ENCODE peak calls at places on chromosomes 2 and 18, in nine cellular contexts. One of them, this sample, is unnamed.

GRCh38 chr2:128512664-128513415 is 194.2 kb upstream of the HS6ST1 start:
- DNase-seq in mesenchymal stem cell: no peak
- DNase-seq in tibial nerve: no peak
- DNase-seq in AG04449: no peak
- DNase-seq in MM.1S: no peak
- DNase-seq in PC-9: no peak
- DNase-seq in GM23248: no peak
- DNase-seq in cardiac muscle cell: no peak
- DNase-seq in foreskin fibroblast: peak
- DNase-seq in this sample: no peak

GRCh38 chr2:219059725-219060682 is 717 bp downstream of the IHH start:
- DNase-seq in GM23248: peak
- DNase-seq in cardiac muscle cell: no peak
- DNase-seq in foreskin fibroblast: peak
- DNase-seq in tibial nerve: no peak
- DNase-seq in MM.1S: no peak
- DNase-seq in mesenchymal stem cell: no peak
- DNase-seq in AG04449: no peak
- DNase-seq in PC-9: no peak
- DNase-seq in this sample: no peak

GRCh38 chr2:180662555-180662954 is 317.9 kb upstream of the UBE2E3 start:
- DNase-seq in GM23248: peak
- DNase-seq in cardiac muscle cell: no peak
- DNase-seq in foreskin fibroblast: peak
- DNase-seq in AG04449: no peak
- DNase-seq in MM.1S: no peak
- DNase-seq in tibial nerve: no peak
- DNase-seq in mesenchymal stem cell: no peak
- DNase-seq in PC-9: no peak
- DNase-seq in this sample: no peak

GRCh38 chr2:159012142-159012541 is 43.7 kb downstream of the TANC1 start:
- DNase-seq in cardiac muscle cell: no peak
- DNase-seq in PC-9: no peak
- DNase-seq in GM23248: no peak
- DNase-seq in tibial nerve: no peak
- DNase-seq in mesenchymal stem cell: no peak
- DNase-seq in MM.1S: no peak
- DNase-seq in foreskin fibroblast: no peak
- DNase-seq in AG04449: no peak
- DNase-seq in this sample: no peak

GRCh38 chr2:198873771-198874501 is 583.8 kb downstream of the SATB2 start:
- DNase-seq in GM23248: peak
- DNase-seq in tibial nerve: no peak
- DNase-seq in mesenchymal stem cell: no peak
- DNase-seq in cardiac muscle cell: no peak
- DNase-seq in foreskin fibroblast: peak
- DNase-seq in PC-9: no peak
- DNase-seq in MM.1S: no peak
- DNase-seq in AG04449: peak
- DNase-seq in this sample: peak

GRCh38 chr2:70083344-70084156 is 3.7 kb upstream of the PCBP1 start:
- DNase-seq in GM23248: peak
- DNase-seq in PC-9: peak
- DNase-seq in MM.1S: no peak
- DNase-seq in tibial nerve: no peak
- DNase-seq in mesenchymal stem cell: peak
- DNase-seq in foreskin fibroblast: peak
- DNase-seq in cardiac muscle cell: no peak
- DNase-seq in AG04449: no peak
- DNase-seq in this sample: no peak

GRCh38 chr2:232236200-232236599 is 142.4 kb upstream of the ALPP start:
- DNase-seq in cardiac muscle cell: no peak
- DNase-seq in GM23248: peak
- DNase-seq in foreskin fibroblast: peak
- DNase-seq in tibial nerve: no peak
- DNase-seq in AG04449: no peak
- DNase-seq in MM.1S: no peak
- DNase-seq in mesenchymal stem cell: no peak
- DNase-seq in PC-9: peak
- DNase-seq in this sample: no peak

GRCh38 chr2:150978053-150978452 is 283.6 kb downstream of the RBM43 start:
- DNase-seq in tibial nerve: no peak
- DNase-seq in MM.1S: no peak
- DNase-seq in GM23248: no peak
- DNase-seq in cardiac muscle cell: peak
- DNase-seq in foreskin fibroblast: no peak
- DNase-seq in PC-9: no peak
- DNase-seq in AG04449: no peak
- DNase-seq in mesenchymal stem cell: no peak
- DNase-seq in this sample: no peak

GRCh38 chr2:172701250-172701649 is 34.4 kb upstream of the RAPGEF4 start:
- DNase-seq in GM23248: peak
- DNase-seq in PC-9: peak
- DNase-seq in AG04449: peak
- DNase-seq in MM.1S: no peak
- DNase-seq in foreskin fibroblast: peak
- DNase-seq in tibial nerve: no peak
- DNase-seq in mesenchymal stem cell: peak
- DNase-seq in cardiac muscle cell: peak
- DNase-seq in this sample: peak

GRCh38 chr2:19785432-19785831 is 116.4 kb downstream of the TTC32 start:
- DNase-seq in cardiac muscle cell: peak
- DNase-seq in foreskin fibroblast: peak
- DNase-seq in mesenchymal stem cell: no peak
- DNase-seq in GM23248: peak
- DNase-seq in PC-9: peak
- DNase-seq in tibial nerve: no peak
- DNase-seq in MM.1S: no peak
- DNase-seq in AG04449: no peak
- DNase-seq in this sample: peak

DNA sequence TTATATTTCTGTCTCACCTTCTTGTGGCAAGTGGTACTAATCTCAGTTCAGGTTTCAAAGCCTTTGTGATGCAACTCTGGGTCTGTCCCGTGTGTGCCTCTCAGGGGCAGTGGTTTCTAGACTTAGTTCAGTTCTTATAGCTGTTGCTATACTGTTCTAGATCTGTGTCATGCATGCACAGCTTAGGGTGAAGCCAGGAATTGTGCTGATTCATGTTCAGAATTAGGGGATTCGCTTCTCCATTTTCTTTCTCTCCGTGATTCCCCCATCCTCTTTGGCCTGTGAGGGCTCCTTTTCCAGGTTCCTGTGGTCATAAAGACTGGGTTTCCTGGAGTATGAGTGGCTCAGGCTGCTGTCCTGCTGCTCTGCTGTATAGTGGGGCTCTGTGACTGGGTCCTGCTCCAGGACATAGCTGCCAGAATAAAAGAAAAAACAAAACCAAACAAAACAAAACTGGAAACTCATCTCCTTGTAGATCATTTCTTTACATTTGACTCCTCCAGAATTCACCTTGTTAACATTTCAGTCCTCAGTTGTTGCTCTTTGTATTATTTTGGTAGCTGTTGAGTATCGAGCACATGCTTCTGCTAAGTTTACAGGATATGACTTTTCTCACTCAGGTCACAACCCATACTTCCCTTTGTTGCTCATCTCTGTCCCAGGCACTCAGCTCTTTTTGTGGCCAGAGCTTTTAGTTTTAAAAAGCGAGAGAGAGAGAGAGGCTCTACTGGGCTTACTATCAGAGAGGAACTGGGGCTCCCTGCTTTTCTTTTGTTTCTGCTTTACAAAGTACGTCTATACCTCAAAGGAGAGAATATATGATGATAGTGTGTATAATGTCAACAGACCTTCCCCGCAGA is 34.2 kb downstream of the CERS6 start:
- DNase-seq in foreskin fibroblast: peak
- DNase-seq in cardiac muscle cell: peak
- DNase-seq in GM23248: peak
- DNase-seq in AG04449: no peak
- DNase-seq in mesenchymal stem cell: peak
- DNase-seq in MM.1S: peak
- DNase-seq in PC-9: no peak
- DNase-seq in tibial nerve: no peak
- DNase-seq in this sample: peak
- H3K4me3 ChIP-seq in foreskin fibroblast: peak
- H3K4me3 ChIP-seq in cardiac muscle cell: no peak
- H3K4me3 ChIP-seq in GM23248: peak
- H3K4me3 ChIP-seq in AG04449: peak
- H3K4me3 ChIP-seq in mesenchymal stem cell: peak
- H3K4me3 ChIP-seq in MM.1S: peak
- H3K4me3 ChIP-seq in PC-9: no peak
- H3K4me3 ChIP-seq in tibial nerve: no peak
- H3K4me3 ChIP-seq in this sample: peak

GRCh38 chr18:55301836-55302235 is 286.2 kb downstream of the TCF4 start:
- DNase-seq in tibial nerve: no peak
- DNase-seq in mesenchymal stem cell: no peak
- DNase-seq in cardiac muscle cell: no peak
- DNase-seq in AG04449: no peak
- DNase-seq in MM.1S: no peak
- DNase-seq in foreskin fibroblast: peak
- DNase-seq in GM23248: no peak
- DNase-seq in PC-9: no peak
- DNase-seq in this sample: no peak
- H3K4me3 ChIP-seq in tibial nerve: no peak
- H3K4me3 ChIP-seq in mesenchymal stem cell: peak
- H3K4me3 ChIP-seq in cardiac muscle cell: no peak
- H3K4me3 ChIP-seq in AG04449: peak
- H3K4me3 ChIP-seq in MM.1S: no peak
- H3K4me3 ChIP-seq in foreskin fibroblast: peak
- H3K4me3 ChIP-seq in GM23248: peak
- H3K4me3 ChIP-seq in PC-9: no peak
- H3K4me3 ChIP-seq in this sample: peak

GRCh38 chr18:3492721-3493120 is 42.7 kb downstream of the TGIF1 start:
- DNase-seq in cardiac muscle cell: no peak
- DNase-seq in AG04449: no peak
- DNase-seq in PC-9: no peak
- DNase-seq in tibial nerve: no peak
- DNase-seq in mesenchymal stem cell: no peak
- DNase-seq in GM23248: no peak
- DNase-seq in foreskin fibroblast: no peak
- DNase-seq in MM.1S: no peak
- DNase-seq in this sample: no peak

GRCh38 chr18:3494569-3494968 is 44.6 kb downstream of the TGIF1 start:
- DNase-seq in foreskin fibroblast: no peak
- DNase-seq in MM.1S: no peak
- DNase-seq in GM23248: no peak
- DNase-seq in cardiac muscle cell: no peak
- DNase-seq in AG04449: no peak
- DNase-seq in mesenchymal stem cell: no peak
- DNase-seq in tibial nerve: no peak
- DNase-seq in PC-9: no peak
- DNase-seq in this sample: no peak

GRCh38 chr18:3494245-3494526 is 44.2 kb downstream of the TGIF1 start:
- DNase-seq in MM.1S: no peak
- DNase-seq in mesenchymal stem cell: no peak
- DNase-seq in tibial nerve: no peak
- DNase-seq in cardiac muscle cell: no peak
- DNase-seq in foreskin fibroblast: no peak
- DNase-seq in GM23248: no peak
- DNase-seq in AG04449: no peak
- DNase-seq in PC-9: no peak
- DNase-seq in this sample: no peak

GRCh38 chr18:3492166-3492565 is 42.2 kb downstream of the TGIF1 start:
- DNase-seq in MM.1S: no peak
- DNase-seq in foreskin fibroblast: no peak
- DNase-seq in cardiac muscle cell: no peak
- DNase-seq in tibial nerve: no peak
- DNase-seq in GM23248: no peak
- DNase-seq in AG04449: no peak
- DNase-seq in mesenchymal stem cell: no peak
- DNase-seq in PC-9: no peak
- DNase-seq in this sample: no peak

DNA sequence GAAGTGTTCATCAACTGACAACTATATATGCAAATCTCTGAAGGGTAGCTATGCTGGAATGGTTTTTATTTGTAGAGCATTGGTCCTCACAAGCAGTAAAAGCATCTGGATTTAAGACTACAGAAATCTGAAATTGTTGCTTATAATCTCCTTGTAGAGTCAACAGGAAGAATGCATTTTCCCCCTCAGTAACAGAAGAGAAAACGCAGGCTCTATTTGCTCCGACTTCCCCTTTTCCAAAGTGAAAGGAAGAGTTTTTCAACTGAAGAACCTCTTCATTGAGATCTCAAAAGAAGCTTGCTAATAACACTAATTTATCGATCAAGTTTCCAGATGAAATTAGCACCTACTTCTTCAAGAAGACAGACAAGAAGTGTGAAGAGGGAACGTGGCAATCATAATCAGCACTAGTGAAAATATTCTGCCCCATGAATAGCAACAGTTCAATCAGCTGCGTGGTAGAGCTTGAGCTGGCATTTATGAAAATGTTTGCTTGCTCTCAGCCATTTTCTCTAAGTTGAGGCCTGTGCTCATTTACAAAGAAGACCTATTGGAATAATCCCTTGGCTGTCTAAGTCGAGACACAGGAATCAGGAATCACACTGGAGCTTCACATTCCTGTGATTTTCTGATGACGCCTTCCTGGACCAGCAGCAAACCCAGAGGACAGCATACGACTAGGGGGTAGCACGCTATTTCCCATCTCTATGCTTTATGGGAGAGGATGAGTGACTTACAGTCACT is 43.7 kb downstream of the TGIF1 start:
- DNase-seq in cardiac muscle cell: no peak
- DNase-seq in foreskin fibroblast: no peak
- DNase-seq in GM23248: no peak
- DNase-seq in tibial nerve: no peak
- DNase-seq in PC-9: no peak
- DNase-seq in mesenchymal stem cell: no peak
- DNase-seq in AG04449: no peak
- DNase-seq in MM.1S: no peak
- DNase-seq in this sample: no peak
- H3K4me3 ChIP-seq in cardiac muscle cell: no peak
- H3K4me3 ChIP-seq in foreskin fibroblast: no peak
- H3K4me3 ChIP-seq in GM23248: no peak
- H3K4me3 ChIP-seq in tibial nerve: peak
- H3K4me3 ChIP-seq in PC-9: no peak
- H3K4me3 ChIP-seq in mesenchymal stem cell: no peak
- H3K4me3 ChIP-seq in AG04449: no peak
- H3K4me3 ChIP-seq in MM.1S: no peak
- H3K4me3 ChIP-seq in this sample: no peak

GRCh38 chr2:63488118-63488713 is 100.1 kb downstream of the WDPCP start:
- DNase-seq in MM.1S: peak
- DNase-seq in cardiac muscle cell: peak
- DNase-seq in mesenchymal stem cell: peak
- DNase-seq in PC-9: no peak
- DNase-seq in foreskin fibroblast: peak
- DNase-seq in AG04449: no peak
- DNase-seq in GM23248: peak
- DNase-seq in tibial nerve: no peak
- DNase-seq in this sample: peak

GRCh38 chr2:63486861-63487290 is 101.4 kb downstream of the WDPCP start:
- DNase-seq in GM23248: no peak
- DNase-seq in MM.1S: no peak
- DNase-seq in AG04449: no peak
- DNase-seq in PC-9: no peak
- DNase-seq in tibial nerve: no peak
- DNase-seq in mesenchymal stem cell: no peak
- DNase-seq in foreskin fibroblast: no peak
- DNase-seq in cardiac muscle cell: no peak
- DNase-seq in this sample: no peak

GRCh38 chr2:63484481-63484880 is 103.8 kb downstream of the WDPCP start:
- DNase-seq in tibial nerve: no peak
- DNase-seq in mesenchymal stem cell: no peak
- DNase-seq in PC-9: no peak
- DNase-seq in GM23248: no peak
- DNase-seq in cardiac muscle cell: peak
- DNase-seq in MM.1S: no peak
- DNase-seq in AG04449: no peak
- DNase-seq in foreskin fibroblast: no peak
- DNase-seq in this sample: no peak

GRCh38 chr2:63484901-63485300 is 103.4 kb downstream of the WDPCP start:
- DNase-seq in tibial nerve: no peak
- DNase-seq in AG04449: no peak
- DNase-seq in cardiac muscle cell: no peak
- DNase-seq in GM23248: no peak
- DNase-seq in foreskin fibroblast: no peak
- DNase-seq in PC-9: no peak
- DNase-seq in mesenchymal stem cell: no peak
- DNase-seq in MM.1S: no peak
- DNase-seq in this sample: no peak
- H3K4me3 ChIP-seq in tibial nerve: no peak
- H3K4me3 ChIP-seq in AG04449: no peak
- H3K4me3 ChIP-seq in cardiac muscle cell: no peak
- H3K4me3 ChIP-seq in GM23248: no peak
- H3K4me3 ChIP-seq in foreskin fibroblast: no peak
- H3K4me3 ChIP-seq in PC-9: no peak
- H3K4me3 ChIP-seq in mesenchymal stem cell: no peak
- H3K4me3 ChIP-seq in MM.1S: no peak
- H3K4me3 ChIP-seq in this sample: no peak